ENCODE peak calls at places on chromosomes 12 and 14, in ten cellular contexts. H is Right ventricle myocardium superior; D is NCI-H1105 treated with DMSO at 0.1 percent for 48 hours; U is hepatocyte; A is activated T-cell treated with anti-CD3 and anti-CD28 coated beads for 48 hours; C is HuH-7; P is dermis microvascular lymphatic vessel endothelial cell; X is ELR; S is HT1080; O is activated naive CD4-positive, alpha-beta T cell treated with anti-CD3 and anti-CD28 coated beads, Interleukin-2, amount 10 ng/mL, durations not matched to agents 7 days and 5 days. V is an unnamed sample.

GRCh38 chr12:11761869-11762567 is 112.5 kb downstream of the ETV6 start:
- DNase-seq in A (no peak), P (no peak), D (no peak), H (no peak), O (no peak), X (no peak), C (peak), S (no peak), U (no peak), V (no peak)

GRCh38 chr12:67400742-67401141 is 131.6 kb downstream of the CAND1 start:
- DNase-seq in X (no peak), C (no peak), A (no peak), H (no peak), O (no peak), S (no peak), P (no peak), U (no peak), D (no peak), V (no peak)

GRCh38 chr12:104520242-104520900 is 63.6 kb downstream of the CHST11 start:
- DNase-seq in D (peak), O (no peak), A (no peak), X (no peak), C (no peak), S (no peak), P (no peak), H (no peak), U (no peak), V (no peak)

GRCh38 chr12:114384746-114385145 is 21.2 kb downstream of the TBX5 start:
- DNase-seq in O (no peak), H (no peak), U (no peak), X (no peak), S (no peak), A (no peak), C (no peak), P (no peak), D (no peak), V (no peak)

GRCh38 chr12:79426121-79426520 is 264.6 kb downstream of the PAWR start:
- DNase-seq in X (no peak), C (no peak), S (no peak), P (no peak), O (no peak), H (no peak), A (no peak), U (no peak), D (no peak), V (no peak)

GRCh38 chr14:68222726-68223125 is 403.1 kb downstream of the RAD51B start:
- DNase-seq in H (no peak), C (no peak), X (no peak), O (no peak), P (no peak), S (no peak), A (no peak), D (no peak), U (no peak), V (no peak)

GRCh38 chr12:108884116-108885012 is 4.5 kb downstream of the DAO start:
- DNase-seq in U (peak), A (peak), C (peak), X (peak), P (peak), S (peak), H (peak), O (peak), D (no peak), V (peak)

GRCh38 chr14:99779751-99780150 is 13.5 kb upstream of the EML1 start:
- DNase-seq in S (peak), H (no peak), X (peak), C (no peak), U (no peak), A (no peak), O (no peak), D (no peak), P (no peak), V (no peak)

GRCh38 chr14:71783786-71784185 is 148.4 kb upstream of the RGS6 start:
- DNase-seq in D (no peak), S (no peak), C (no peak), U (no peak), O (no peak), P (no peak), H (no peak), A (no peak), X (no peak), V (no peak)

GRCh38 chr12:10159280-10159679 is 12.7 kb downstream of the OLR1 start:
- DNase-seq in D (no peak), C (no peak), U (no peak), A (no peak), H (no peak), P (no peak), O (no peak), S (no peak), X (no peak), V (no peak)